ENCODE peak calls at places on chromosomes 7 and 10, in nine cellular contexts. T, I, R, V, M, C, Q, K and P are unnamed samples.

GRCh38 chr10:64082083-64082482 is 560.9 kb downstream of the REEP3 start:
- DNase-seq in V (no peak), M (no peak), R (no peak), Q (no peak), I (no peak), K (no peak), C (no peak), T (no peak), P (no peak)

GRCh38 chr7:24812313-24812945 is 55.2 kb upstream of the GSDME start:
- DNase-seq in T (peak; percentile 67), M (peak; percentile 57), K (peak; percentile 72), V (peak; percentile 63), I (peak; percentile 69), R (no peak), C (peak; percentile 51), Q (peak; percentile 67), P (peak; percentile 76)

GRCh38 chr10:359762-360161 is 224.5 kb downstream of the ZMYND11 start:
- DNase-seq in C (no peak), T (no peak), V (no peak), R (no peak), I (no peak), Q (no peak), M (no peak), K (no peak), P (no peak)

GRCh38 chr10:103273026-103273425 is 3.9 kb upstream of the INA start:
- DNase-seq in M (peak; percentile 99), V (no peak), K (no peak), R (peak; percentile 95), C (no peak), I (no peak), T (peak; percentile 97), Q (no peak), P (peak; percentile 16)

GRCh38 chr7:17320642-17321041 is 22.2 kb downstream of the AHR start:
- DNase-seq in I (no peak), C (no peak), R (no peak), T (no peak), K (no peak), Q (no peak), V (no peak), M (no peak), P (no peak)

GRCh38 chr10:71744897-71745658 is 25.5 kb upstream of the C10orf105 start:
- DNase-seq in R (no peak), V (no peak), Q (no peak), M (no peak), I (no peak), T (no peak), C (no peak), K (no peak), P (no peak)

GRCh38 chr7:50598455-50599343 is 33.5 kb upstream of the DDC start:
- DNase-seq in M (no peak), V (no peak), I (no peak), Q (peak; percentile 61), R (no peak), C (no peak), T (no peak), K (no peak), P (no peak)

GRCh38 chr7:5596046-5596895 is 172.6 kb upstream of the TNRC18 start:
- DNase-seq in R (peak; percentile 71), M (peak; percentile 99), K (peak; percentile 55), C (no peak), I (peak; percentile 51), T (peak; percentile 87), V (peak; percentile 13), Q (peak; percentile 90), P (peak; percentile 89)

GRCh38 chr10:77639756-77640155 is 2.1 kb upstream of the KCNMA1 start:
- DNase-seq in M (no peak), V (no peak), K (no peak), Q (no peak), R (no peak), T (no peak), I (no peak), C (no peak), P (no peak)

GRCh38 chr10:59698326-59698725 is 11.3 kb downstream of the SLC16A9 start:
- DNase-seq in Q (no peak), M (no peak), K (no peak), I (no peak), C (no peak), R (no peak), V (no peak), T (no peak), P (no peak)

GRCh38 chr10:59694936-59695335 is 14.7 kb downstream of the SLC16A9 start:
- DNase-seq in K (no peak), T (no peak), Q (no peak), I (no peak), V (no peak), R (no peak), C (no peak), M (no peak), P (no peak)

GRCh38 chr10:59704644-59705043 is 5.0 kb downstream of the SLC16A9 start:
- DNase-seq in I (no peak), M (no peak), T (no peak), R (no peak), V (no peak), C (no peak), Q (no peak), K (no peak), P (no peak)

GRCh38 chr10:59702347-59702746 is 7.3 kb downstream of the SLC16A9 start:
- DNase-seq in R (no peak), Q (no peak), M (no peak), T (peak; percentile 97), I (no peak), C (no peak), K (no peak), V (no peak), P (no peak)

GRCh38 chr10:59700709-59701108 is 8.9 kb downstream of the SLC16A9 start:
- DNase-seq in Q (no peak), V (no peak), I (peak; percentile 68), K (peak; percentile 62), R (no peak), T (no peak), C (no peak), M (no peak), P (no peak)
- TF ChIP-seq EZH2phosphoT487 in Q (no peak), V (no peak), I (no peak), K (no peak), R (no peak), T (no peak), C (no peak), M (no peak), P (no peak)

GRCh38 chr10:22324413-22324812 is 3.5 kb downstream of the BMI1 start:
- DNase-seq in K (no peak), Q (no peak), R (no peak), M (no peak), C (no peak), I (no peak), V (no peak), T (peak; percentile 9), P (no peak)

GRCh38 chr10:22323538-22324305 is 2.8 kb downstream of the BMI1 start:
- DNase-seq in C (no peak), M (no peak), V (no peak), T (peak; percentile 29), I (no peak), K (peak; percentile 45), Q (no peak), R (no peak), P (no peak)

GRCh38 chr10:22325272-22325947 is 4.5 kb downstream of the BMI1 start:
- DNase-seq in M (peak; percentile 89), I (peak; percentile 94), R (no peak), T (peak; percentile 71), K (peak; percentile 95), V (peak; percentile 37), Q (peak; percentile 92), C (peak; percentile 86), P (peak; percentile 85)

GRCh38 chr10:22324893-22325271 is 4.0 kb downstream of the BMI1 start:
- DNase-seq in T (no peak), V (no peak), K (no peak), Q (no peak), C (no peak), M (no peak), I (no peak), R (no peak), P (no peak)

GRCh38 chr10:22325948-22326702 is 5.2 kb downstream of the BMI1 start:
- DNase-seq in T (peak; percentile 7), M (peak; percentile 60), Q (no peak), C (no peak), V (no peak), I (peak; percentile 30), K (peak; percentile 54), R (no peak), P (no peak)
- H2AFZ ChIP-seq in T (no peak overlapping the region), M (peak overlapping the region; percentile 82), Q (peak overlapping the region; percentile 44), C (peak overlapping the region; percentile 1), V (no peak overlapping the region), I (no peak overlapping the region), K (no peak overlapping the region), R (no peak overlapping the region), P (peak overlapping the region; percentile 81)

GRCh38 chr10:31090894-31091607 is 59.4 kb upstream of the ZNF438 start:
- DNase-seq in T (no peak), C (peak; percentile 84), Q (no peak), I (no peak), K (no peak), V (no peak), R (no peak), M (no peak), P (no peak)
- TF ChIP-seq EZH2phosphoT487 in T (no peak), C (no peak), Q (no peak), I (no peak), K (no peak), V (no peak), R (no peak), M (no peak), P (no peak)

GRCh38 chr7:41886257-41886905 is 183.5 kb upstream of the INHBA start:
- DNase-seq in M (peak; percentile 95), R (no peak), K (no peak), Q (no peak), T (peak; percentile 70), V (no peak), I (no peak), C (no peak), P (peak; percentile 63)
- H2AFZ ChIP-seq in M (peak overlapping the region; percentile 30), R (no peak overlapping the region), K (no peak overlapping the region), Q (peak overlapping the region; percentile 32), T (peak overlapping the region; percentile 79), V (no peak overlapping the region), I (no peak overlapping the region), C (no peak overlapping the region), P (no peak overlapping the region)